ENCODE peak calls at places on chromosomes 1 and 21, in nine cellular contexts. E, K, N, I, J, Q, L, S and M are unnamed samples.

GRCh38 chr1:244730153-244730933 is 77.4 kb downstream of the DESI2 start:
- DNase-seq in E (no peak), K (peak), N (peak), I (peak), J (peak), Q (peak), L (peak), S (peak), M (peak)

GRCh38 chr1:207073906-207074820 is 14.5 kb upstream of the C4BPB start:
- DNase-seq in E (no peak), K (no peak), N (no peak), I (no peak), J (no peak), Q (peak), L (no peak), S (no peak), M (no peak)

GRCh38 chr21:38500073-38500472 is 1.8 kb upstream of the ERG start:
- DNase-seq in E (no peak), K (no peak), N (no peak), I (no peak), J (no peak), Q (no peak), L (no peak), S (no peak), M (no peak)

GRCh38 chr1:66464802-66465201 is 69.2 kb upstream of the SGIP1 start:
- DNase-seq in E (no peak), K (no peak), N (no peak), I (no peak), J (peak), Q (peak), L (no peak), S (no peak), M (no peak)

GRCh38 chr21:44299085-44299457 is 782 bp upstream of the PFKL start:
- DNase-seq in E (no peak), K (peak), N (no peak), I (peak), J (peak), Q (peak), L (peak), S (no peak), M (no peak)

GRCh38 chr1:41739061-41739955 is 179.4 kb downstream of the HIVEP3 start:
- DNase-seq in E (peak), K (no peak), N (peak), I (peak), J (peak), Q (peak), L (peak), S (no peak), M (peak)

GRCh38 chr1:154937988-154938386 is 1.5 kb upstream of the PMVK start:
- DNase-seq in E (no peak), K (no peak), N (no peak), I (no peak), J (no peak), Q (no peak), L (no peak), S (no peak), M (no peak)

GRCh38 chr1:215669806-215670485 is 102.8 kb downstream of the KCTD3 start:
- DNase-seq in E (no peak), K (no peak), N (no peak), I (no peak), J (no peak), Q (peak), L (no peak), S (peak), M (no peak)

GRCh38 chr1:24216254-24216653 is 29.2 kb upstream of the IFNLR1 start:
- DNase-seq in E (no peak), K (no peak), N (no peak), I (no peak), J (no peak), Q (no peak), L (no peak), S (no peak), M (no peak)

GRCh38 chr1:201650608-201650933 is 111.6 kb downstream of the NAV1 start:
- DNase-seq in E (no peak), K (no peak), N (no peak), I (no peak), J (no peak), Q (no peak), L (no peak), S (no peak), M (no peak)

GRCh38 chr1:182841368-182841988 is 2.3 kb downstream of the DHX9 start:
- DNase-seq in E (no peak), K (no peak), N (no peak), I (no peak), J (peak), Q (peak), L (peak), S (no peak), M (no peak)

GRCh38 chr1:188499690-188500089 is 1670.9 kb downstream of the PLA2G4A start:
- DNase-seq in E (no peak), K (no peak), N (no peak), I (no peak), J (peak), Q (peak), L (no peak), S (no peak), M (no peak)

GRCh38 chr1:6801998-6802397 is 16.7 kb downstream of the CAMTA1 start:
- DNase-seq in E (no peak), K (no peak), N (no peak), I (no peak), J (peak), Q (peak), L (no peak), S (no peak), M (no peak)

GRCh38 chr1:238681021-238681420 is 705.3 kb upstream of the CHRM3 start:
- DNase-seq in E (no peak), K (no peak), N (no peak), I (no peak), J (peak), Q (peak), L (no peak), S (no peak), M (no peak)

GRCh38 chr1:13813398-13814012 is 113.5 kb downstream of the PRDM2 start:
- DNase-seq in E (no peak), K (no peak), N (no peak), I (peak), J (peak), Q (no peak), L (peak), S (peak), M (peak)

GRCh38 chr1:116457944-116458343 is 84.9 kb downstream of the ATP1A1 start:
- DNase-seq in E (no peak), K (no peak), N (no peak), I (no peak), J (no peak), Q (no peak), L (no peak), S (no peak), M (no peak)

GRCh38 chr1:244314921-244315544 is 136.7 kb downstream of the ADSS2 start:
- DNase-seq in E (peak), K (no peak), N (no peak), I (no peak), J (no peak), Q (peak), L (no peak), S (no peak), M (no peak)

GRCh38 chr1:173202430-173203145 is 4.5 kb downstream of the TNFSF4 start:
- DNase-seq in E (no peak), K (peak), N (no peak), I (no peak), J (peak), Q (peak), L (no peak), S (peak), M (no peak)

GRCh38 chr1:156908541-156908940 is 11.9 kb upstream of the LRRC71 start:
- DNase-seq in E (no peak), K (no peak), N (no peak), I (no peak), J (no peak), Q (no peak), L (no peak), S (no peak), M (no peak)

GRCh38 chr1:96472471-96472870 is 249.1 kb upstream of the PTBP2 start:
- DNase-seq in E (no peak), K (no peak), N (no peak), I (no peak), J (peak), Q (peak), L (no peak), S (no peak), M (no peak)

GRCh38 chr1:223549740-223550139 is 115.8 kb downstream of the CAPN8 start:
- DNase-seq in E (no peak), K (no peak), N (no peak), I (no peak), J (no peak), Q (no peak), L (no peak), S (no peak), M (no peak)

GRCh38 chr1:178192686-178193085 is 98.8 kb downstream of the RASAL2 start:
- DNase-seq in E (no peak), K (no peak), N (no peak), I (no peak), J (peak), Q (peak), L (no peak), S (no peak), M (no peak)

GRCh38 chr1:207789386-207789785 is 37.5 kb downstream of the CD46 start:
- DNase-seq in E (no peak), K (no peak), N (no peak), I (no peak), J (no peak), Q (no peak), L (no peak), S (no peak), M (no peak)

GRCh38 chr1:221793439-221794078 is 51.7 kb upstream of the DUSP10 start:
- DNase-seq in E (no peak), K (no peak), N (no peak), I (no peak), J (no peak), Q (no peak), L (peak), S (no peak), M (no peak)

GRCh38 chr1:228272831-228273571 is 65.2 kb downstream of the OBSCN start:
- DNase-seq in E (peak), K (no peak), N (no peak), I (peak), J (no peak), Q (no peak), L (no peak), S (peak), M (peak)

GRCh38 chr1:26861286-26861701 is 1.7 kb upstream of the SFN start:
- DNase-seq in E (no peak), K (peak), N (no peak), I (no peak), J (peak), Q (peak), L (no peak), S (no peak), M (no peak)

GRCh38 chr1:62508187-62508758 is 71.4 kb downstream of the USP1 start:
- DNase-seq in E (no peak), K (peak), N (no peak), I (no peak), J (peak), Q (peak), L (peak), S (no peak), M (no peak)

GRCh38 chr1:36306210-36306901 is at the start of gene SH3D21:
- DNase-seq in E (peak), K (peak), N (peak), I (peak), J (peak), Q (no peak), L (peak), S (peak), M (peak)

GRCh38 chr21:41953249-41953830 is 478 bp downstream of the C2CD2 start:
- DNase-seq in E (no peak), K (peak), N (no peak), I (peak), J (no peak), Q (no peak), L (peak), S (no peak), M (no peak)

GRCh38 chr21:37032877-37033471 is 26.5 kb downstream of the RIPPLY3 start:
- DNase-seq in E (no peak), K (no peak), N (no peak), I (no peak), J (peak), Q (peak), L (no peak), S (no peak), M (no peak)

GRCh38 chr1:205373022-205373421 is 16.3 kb upstream of the KLHDC8A start:
- DNase-seq in E (peak), K (no peak), N (no peak), I (no peak), J (no peak), Q (peak), L (no peak), S (no peak), M (no peak)

GRCh38 chr1:33435096-33435820 is 4.4 kb upstream of the PHC2 start:
- DNase-seq in E (no peak), K (no peak), N (no peak), I (no peak), J (peak), Q (peak), L (no peak), S (no peak), M (no peak)

GRCh38 chr21:45001134-45002095 is 61.6 kb downstream of the SLX9 start:
- DNase-seq in E (peak), K (no peak), N (no peak), I (peak), J (no peak), Q (peak), L (no peak), S (no peak), M (no peak)

GRCh38 chr1:27368872-27369703 is 2.3 kb upstream of the MAP3K6 start:
- DNase-seq in E (no peak), K (no peak), N (no peak), I (no peak), J (peak), Q (peak), L (no peak), S (no peak), M (no peak)

GRCh38 chr1:115620950-115621349 is 20.8 kb upstream of the VANGL1 start:
- DNase-seq in E (no peak), K (no peak), N (no peak), I (no peak), J (no peak), Q (no peak), L (no peak), S (no peak), M (no peak)

GRCh38 chr21:16407403-16408279 is 677.9 kb downstream of the USP25 start:
- DNase-seq in E (no peak), K (no peak), N (no peak), I (no peak), J (no peak), Q (no peak), L (no peak), S (no peak), M (no peak)

GRCh38 chr1:203281033-203281432 is 24.3 kb upstream of the BTG2 start:
- DNase-seq in E (peak), K (no peak), N (no peak), I (no peak), J (no peak), Q (peak), L (no peak), S (no peak), M (no peak)
- TF ChIP-seq CTCF in E (no peak), K (peak), N (no peak), I (no peak), J (peak), Q (no peak), L (no peak), S (peak), M (no peak)

DNA sequence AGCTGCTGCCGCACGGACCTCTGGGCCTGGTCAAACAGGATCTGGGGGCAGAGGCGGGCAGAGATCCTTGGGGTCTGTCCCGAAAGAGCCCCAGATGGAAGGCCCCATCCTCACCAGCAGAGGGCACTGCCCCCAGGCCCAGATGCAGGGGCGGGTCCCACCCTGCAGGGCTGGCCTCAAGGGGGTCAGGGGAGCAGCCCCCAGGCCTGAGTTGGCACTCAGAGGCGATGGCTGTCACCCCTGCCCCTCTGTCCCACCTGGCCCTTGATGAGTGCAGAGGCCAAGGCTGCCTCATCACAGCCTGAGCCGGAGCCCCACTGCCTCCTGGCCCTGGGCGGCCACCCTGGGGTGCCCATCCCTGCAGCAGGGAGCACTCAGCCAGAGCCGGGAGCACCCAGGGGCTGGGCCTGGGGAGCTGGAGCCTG is 5.7 kb downstream of the ACAP3 start:
- DNase-seq in E (no peak), K (no peak), N (no peak), I (peak), J (no peak), Q (no peak), L (no peak), S (peak), M (no peak)
- TF ChIP-seq CTCF in E (no peak), K (peak), N (peak), I (no peak), J (peak), Q (peak), L (peak), S (peak), M (no peak)

GRCh38 chr21:15406791-15407190 is 323.0 kb upstream of the USP25 start:
- DNase-seq in E (no peak), K (no peak), N (no peak), I (no peak), J (no peak), Q (no peak), L (no peak), S (no peak), M (no peak)

GRCh38 chr21:15397258-15397657 is 332.5 kb upstream of the NRIP1 start:
- DNase-seq in E (no peak), K (no peak), N (no peak), I (no peak), J (no peak), Q (no peak), L (no peak), S (no peak), M (no peak)

GRCh38 chr21:15400905-15401304 is 328.9 kb upstream of the USP25 start:
- DNase-seq in E (no peak), K (no peak), N (no peak), I (no peak), J (no peak), Q (no peak), L (no peak), S (no peak), M (no peak)

GRCh38 chr21:15401331-15401730 is 328.5 kb upstream of the USP25 start:
- DNase-seq in E (no peak), K (no peak), N (no peak), I (no peak), J (no peak), Q (no peak), L (no peak), S (no peak), M (no peak)
- TF ChIP-seq CTCF in E (no peak), K (no peak), N (no peak), I (no peak), J (no peak), Q (no peak), L (no peak), S (no peak), M (no peak)

DNA sequence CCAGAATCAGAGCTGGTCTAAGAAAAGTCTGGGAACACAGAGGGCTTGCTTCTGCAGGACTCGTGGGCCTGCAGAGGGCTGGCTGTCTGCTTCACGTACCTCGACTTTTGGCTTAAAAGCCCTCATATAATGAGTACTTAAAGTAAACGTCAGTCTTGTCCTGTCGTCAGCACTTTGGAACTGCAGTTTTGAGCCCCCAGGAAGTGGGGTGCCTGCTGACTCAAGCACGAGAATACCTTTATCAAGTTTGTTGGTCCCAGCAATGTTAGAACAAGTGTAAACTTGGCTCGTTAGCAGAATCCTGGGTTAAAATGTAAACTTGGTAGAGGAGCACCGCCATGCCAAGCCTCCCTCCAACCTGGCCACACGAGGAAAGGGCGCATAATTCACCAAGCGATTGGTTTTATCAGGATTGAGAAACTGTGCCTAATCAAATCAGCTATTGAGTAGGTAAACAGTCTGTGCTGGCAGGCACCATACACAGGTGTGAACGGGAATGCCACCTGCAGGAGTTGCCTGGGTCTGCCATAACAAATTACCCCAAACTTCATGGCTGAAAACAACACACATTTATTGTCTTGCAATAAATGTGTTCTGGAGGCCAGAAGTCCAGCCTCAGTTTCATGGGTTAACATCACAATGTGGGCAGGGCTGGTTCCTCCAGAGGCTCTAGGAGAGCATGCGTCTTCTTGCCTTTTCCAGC is 45.0 kb upstream of the FHAD1 start:
- DNase-seq in E (no peak), K (no peak), N (no peak), I (no peak), J (no peak), Q (no peak), L (no peak), S (no peak), M (no peak)
- TF ChIP-seq CTCF in E (no peak), K (no peak), N (no peak), I (no peak), J (no peak), Q (no peak), L (no peak), S (no peak), M (no peak)

GRCh38 chr1:180946537-180947507 is 34.1 kb downstream of the KIAA1614 start:
- DNase-seq in E (no peak), K (no peak), N (no peak), I (no peak), J (no peak), Q (no peak), L (no peak), S (no peak), M (no peak)
- TF ChIP-seq CTCF in E (no peak), K (no peak), N (no peak), I (no peak), J (no peak), Q (no peak), L (no peak), S (peak), M (no peak)

GRCh38 chr1:29513357-29513756 is 277.0 kb downstream of the PTPRU start:
- DNase-seq in E (peak), K (peak), N (no peak), I (no peak), J (peak), Q (peak), L (peak), S (peak), M (no peak)
- TF ChIP-seq CTCF in E (no peak), K (peak), N (peak), I (peak), J (peak), Q (peak), L (no peak), S (peak), M (no peak)

GRCh38 chr1:198499588-198499987 is 40.9 kb downstream of the ATP6V1G3 start:
- DNase-seq in E (no peak), K (no peak), N (no peak), I (no peak), J (no peak), Q (peak), L (no peak), S (no peak), M (no peak)
- TF ChIP-seq CTCF in E (no peak), K (no peak), N (no peak), I (no peak), J (no peak), Q (no peak), L (no peak), S (no peak), M (no peak)